ENCODE peak calls at places on chromosomes 16 and 17, in four cellular contexts. Z is NCI-H345, N is skeletal muscle cell, H is BE2C. W is an unnamed sample.

GRCh38 chr16:71796501-71796900 is 12.1 kb downstream of the AP1G1 start:
- DNase-seq in Z (no peak), H (no peak), N (no peak), W (no peak)

GRCh38 chr16:31696968-31697743 is 169.5 kb downstream of the AHSP start:
- DNase-seq in H (no peak), N (peak; percentile 10), Z (peak; percentile 58), W (peak; percentile 61)

GRCh38 chr17:20242271-20242670 is 225.1 kb downstream of the LGALS9B start:
- DNase-seq in N (no peak), H (no peak), Z (peak; percentile 10), W (peak; percentile 48)

GRCh38 chr16:78307824-78308528 is 208.5 kb downstream of the WWOX start:
- DNase-seq in N (no peak), Z (no peak), H (no peak), W (no peak)

GRCh38 chr17:7575481-7575883 is 4.0 kb upstream of the CD68 start:
- DNase-seq in N (no peak), Z (no peak), H (no peak), W (no peak)

GRCh38 chr17:7701681-7702080 is 3.3 kb upstream of the EFNB3 start:
- DNase-seq in Z (no peak), H (no peak), N (no peak), W (no peak)

GRCh38 chr17:35588196-35588920 is 1.2 kb downstream of the AP2B1 start:
- DNase-seq in Z (no peak), N (peak; percentile 44), H (no peak), W (no peak)

GRCh38 chr17:7716299-7716886 is 1.2 kb upstream of the DNAH2 start:
- DNase-seq in N (no peak), H (no peak), Z (no peak), W (no peak)

GRCh38 chr16:54296543-54296942 is 10.0 kb upstream of the IRX3 start:
- DNase-seq in H (no peak), N (no peak), Z (no peak), W (no peak)

W was measured in NCI-H146.